ENCODE peak calls at places on chromosome 2, in four cellular contexts. One of them, this sample, is unnamed.

GRCh38 chr2:214401580-214401979 is 9.3 kb upstream of the VWC2L start:
- DNase-seq in cardiac muscle cell: no peak
- DNase-seq in nucleus accumbens: no peak
- DNase-seq in kidney epithelial cell: no peak
- DNase-seq in this sample: no peak

GRCh38 chr2:49129034-49129433 is 25.3 kb downstream of the FSHR start:
- DNase-seq in cardiac muscle cell: no peak
- DNase-seq in nucleus accumbens: no peak
- DNase-seq in kidney epithelial cell: no peak
- DNase-seq in this sample: no peak

GRCh38 chr2:162706770-162707169 is 131.8 kb downstream of the KCNH7 start:
- DNase-seq in cardiac muscle cell: no peak
- DNase-seq in nucleus accumbens: no peak
- DNase-seq in kidney epithelial cell: no peak
- DNase-seq in this sample: no peak

GRCh38 chr2:45283764-45284620 is 274.7 kb upstream of the SIX2 start:
- DNase-seq in cardiac muscle cell: peak
- DNase-seq in nucleus accumbens: no peak
- DNase-seq in kidney epithelial cell: no peak
- DNase-seq in this sample: no peak

GRCh38 chr2:74507145-74507925 is at the start of gene PCGF1:
- DNase-seq in cardiac muscle cell: peak
- DNase-seq in nucleus accumbens: peak
- DNase-seq in kidney epithelial cell: peak
- DNase-seq in this sample: peak

GRCh38 chr2:236856856-236857616 is 228.7 kb upstream of the COPS8 start:
- DNase-seq in cardiac muscle cell: no peak
- DNase-seq in nucleus accumbens: no peak
- DNase-seq in kidney epithelial cell: no peak
- DNase-seq in this sample: no peak

GRCh38 chr2:54838585-54839035 is 115.1 kb downstream of the EML6 start:
- DNase-seq in cardiac muscle cell: peak
- DNase-seq in nucleus accumbens: peak
- DNase-seq in kidney epithelial cell: peak
- DNase-seq in this sample: peak

GRCh38 chr2:38315707-38316333 is 61.3 kb downstream of the ATL2 start:
- DNase-seq in cardiac muscle cell: peak
- DNase-seq in nucleus accumbens: no peak
- DNase-seq in kidney epithelial cell: no peak
- DNase-seq in this sample: peak

GRCh38 chr2:144258154-144258553 is 261.8 kb downstream of the ZEB2 start:
- DNase-seq in cardiac muscle cell: no peak
- DNase-seq in nucleus accumbens: no peak
- DNase-seq in kidney epithelial cell: no peak
- DNase-seq in this sample: no peak

GRCh38 chr2:128408349-128409305 is 90.0 kb upstream of the HS6ST1 start:
- DNase-seq in cardiac muscle cell: peak
- DNase-seq in nucleus accumbens: no peak
- DNase-seq in kidney epithelial cell: no peak
- DNase-seq in this sample: peak

GRCh38 chr2:24708537-24709152 is 84.5 kb downstream of the PTRHD1 start:
- DNase-seq in cardiac muscle cell: peak
- DNase-seq in nucleus accumbens: no peak
- DNase-seq in kidney epithelial cell: no peak
- DNase-seq in this sample: no peak

GRCh38 chr2:128237081-128237534 is 81.6 kb downstream of the HS6ST1 start:
- DNase-seq in cardiac muscle cell: no peak
- DNase-seq in nucleus accumbens: no peak
- DNase-seq in kidney epithelial cell: no peak
- DNase-seq in this sample: no peak

GRCh38 chr2:13121096-13121495 is 404.4 kb downstream of the TRIB2 start:
- DNase-seq in cardiac muscle cell: no peak
- DNase-seq in nucleus accumbens: no peak
- DNase-seq in kidney epithelial cell: no peak
- DNase-seq in this sample: no peak

GRCh38 chr2:206855585-206856433 is 83.5 kb upstream of the CPO start:
- DNase-seq in cardiac muscle cell: no peak
- DNase-seq in nucleus accumbens: no peak
- DNase-seq in kidney epithelial cell: no peak
- DNase-seq in this sample: no peak

GRCh38 chr2:228535396-228535795 is 353.9 kb upstream of the SPHKAP start:
- DNase-seq in cardiac muscle cell: no peak
- DNase-seq in nucleus accumbens: no peak
- DNase-seq in kidney epithelial cell: no peak
- DNase-seq in this sample: no peak

GRCh38 chr2:120821446-120822160 is 85.9 kb downstream of the GLI2 start:
- DNase-seq in cardiac muscle cell: no peak
- DNase-seq in nucleus accumbens: no peak
- DNase-seq in kidney epithelial cell: no peak
- DNase-seq in this sample: no peak

GRCh38 chr2:204695506-204695905 is 150.2 kb downstream of the PARD3B start:
- DNase-seq in cardiac muscle cell: no peak
- DNase-seq in nucleus accumbens: no peak
- DNase-seq in kidney epithelial cell: no peak
- DNase-seq in this sample: no peak

GRCh38 chr2:230671117-230671516 is 41.5 kb upstream of the CAB39 start:
- DNase-seq in cardiac muscle cell: peak
- DNase-seq in nucleus accumbens: no peak
- DNase-seq in kidney epithelial cell: peak
- DNase-seq in this sample: no peak

GRCh38 chr2:224259831-224260230 is 142.1 kb downstream of the FAM124B start:
- DNase-seq in cardiac muscle cell: peak
- DNase-seq in nucleus accumbens: no peak
- DNase-seq in kidney epithelial cell: no peak
- DNase-seq in this sample: no peak

GRCh38 chr2:38702413-38702812 is 36.5 kb downstream of the GALM start:
- DNase-seq in cardiac muscle cell: peak
- DNase-seq in nucleus accumbens: no peak
- DNase-seq in kidney epithelial cell: peak
- DNase-seq in this sample: no peak

GRCh38 chr2:42337356-42337820 is 23.6 kb downstream of the COX7A2L start:
- DNase-seq in cardiac muscle cell: no peak
- DNase-seq in nucleus accumbens: no peak
- DNase-seq in kidney epithelial cell: no peak
- DNase-seq in this sample: no peak

GRCh38 chr2:199923924-199924323 is 12.8 kb downstream of the C2orf69 start:
- DNase-seq in cardiac muscle cell: no peak
- DNase-seq in nucleus accumbens: no peak
- DNase-seq in kidney epithelial cell: no peak
- DNase-seq in this sample: no peak

GRCh38 chr2:175167076-175167791 is 769 bp downstream of the ATF2 start:
- DNase-seq in cardiac muscle cell: peak
- DNase-seq in nucleus accumbens: no peak
- DNase-seq in kidney epithelial cell: no peak
- DNase-seq in this sample: no peak

GRCh38 chr2:102488063-102488462 is 15.0 kb downstream of the SLC9A4 start:
- DNase-seq in cardiac muscle cell: peak
- DNase-seq in nucleus accumbens: no peak
- DNase-seq in kidney epithelial cell: peak
- DNase-seq in this sample: peak

GRCh38 chr2:10284108-10284870 is 18.4 kb upstream of the HPCAL1 start:
- DNase-seq in cardiac muscle cell: no peak
- DNase-seq in nucleus accumbens: peak
- DNase-seq in kidney epithelial cell: no peak
- DNase-seq in this sample: no peak

GRCh38 chr2:135817946-135818345 is 19.0 kb downstream of the LCT start:
- DNase-seq in cardiac muscle cell: no peak
- DNase-seq in nucleus accumbens: no peak
- DNase-seq in kidney epithelial cell: no peak
- DNase-seq in this sample: no peak

GRCh38 chr2:53234548-53234903 is 533.1 kb upstream of the CHAC2 start:
- DNase-seq in cardiac muscle cell: no peak
- DNase-seq in nucleus accumbens: no peak
- DNase-seq in kidney epithelial cell: peak
- DNase-seq in this sample: no peak